ENCODE peak calls at places on chromosome 1, in eight cellular contexts. K, S, P, M, U, Z, B and O are unnamed samples.

GRCh38 chr1:91596474-91596873 is 95.8 kb downstream of the CDC7 start:
- DNase-seq in P (no peak), K (peak), Z (no peak), U (no peak), M (no peak), B (no peak), S (no peak), O (no peak)

GRCh38 chr1:53449693-53450092 is 9.5 kb upstream of the DMRTB1 start:
- DNase-seq in M (no peak), U (no peak), K (no peak), Z (no peak), B (no peak), P (no peak), S (no peak), O (no peak)

GRCh38 chr1:162663086-162663485 is 30.8 kb downstream of the DDR2 start:
- DNase-seq in Z (no peak), M (no peak), K (peak), P (no peak), S (no peak), U (no peak), B (no peak), O (no peak)

GRCh38 chr1:236063919-236064673 is 794 bp downstream of the NID1 start:
- DNase-seq in S (peak), U (peak), B (peak), Z (peak), P (peak), M (peak), K (no peak), O (no peak)

GRCh38 chr1:160070243-160071163 is 543 bp upstream of the KCNJ10 start:
- DNase-seq in M (peak), B (peak), S (peak), U (peak), P (peak), Z (no peak), K (peak), O (no peak)

GRCh38 chr1:46171351-46171750 is 3.5 kb upstream of the TSPAN1 start:
- DNase-seq in M (no peak), K (no peak), P (peak), S (no peak), U (no peak), Z (no peak), B (peak), O (no peak)

GRCh38 chr1:203038217-203038741 is 12.0 kb downstream of the PPFIA4 start:
- DNase-seq in U (no peak), M (peak), B (peak), P (peak), S (no peak), Z (no peak), K (peak), O (peak)

GRCh38 chr1:18960409-18960808 is 3.9 kb upstream of the IFFO2 start:
- DNase-seq in K (no peak), Z (no peak), P (peak), B (no peak), S (no peak), U (peak), M (no peak), O (no peak)

GRCh38 chr1:26761217-26761616 is 26.5 kb upstream of the PIGV start:
- DNase-seq in K (no peak), S (no peak), U (no peak), P (no peak), M (no peak), Z (no peak), B (no peak), O (no peak)

GRCh38 chr1:91545506-91546300 is 45.1 kb downstream of the CDC7 start:
- DNase-seq in Z (no peak), S (no peak), U (no peak), K (no peak), B (no peak), P (no peak), M (no peak), O (no peak)

GRCh38 chr1:186536272-186536905 is 75.5 kb upstream of the PDC start:
- DNase-seq in P (no peak), Z (no peak), S (no peak), K (peak), M (no peak), U (no peak), B (no peak), O (no peak)

GRCh38 chr1:1092890-1093609 is 18.9 kb upstream of the RNF223 start:
- DNase-seq in P (peak), K (no peak), Z (no peak), U (peak), M (peak), B (no peak), S (no peak), O (no peak)

GRCh38 chr1:80536464-80536863 is 1264.3 kb upstream of the ADGRL2 start:
- DNase-seq in U (no peak), Z (no peak), P (no peak), K (no peak), M (no peak), S (no peak), B (no peak), O (no peak)

DNA sequence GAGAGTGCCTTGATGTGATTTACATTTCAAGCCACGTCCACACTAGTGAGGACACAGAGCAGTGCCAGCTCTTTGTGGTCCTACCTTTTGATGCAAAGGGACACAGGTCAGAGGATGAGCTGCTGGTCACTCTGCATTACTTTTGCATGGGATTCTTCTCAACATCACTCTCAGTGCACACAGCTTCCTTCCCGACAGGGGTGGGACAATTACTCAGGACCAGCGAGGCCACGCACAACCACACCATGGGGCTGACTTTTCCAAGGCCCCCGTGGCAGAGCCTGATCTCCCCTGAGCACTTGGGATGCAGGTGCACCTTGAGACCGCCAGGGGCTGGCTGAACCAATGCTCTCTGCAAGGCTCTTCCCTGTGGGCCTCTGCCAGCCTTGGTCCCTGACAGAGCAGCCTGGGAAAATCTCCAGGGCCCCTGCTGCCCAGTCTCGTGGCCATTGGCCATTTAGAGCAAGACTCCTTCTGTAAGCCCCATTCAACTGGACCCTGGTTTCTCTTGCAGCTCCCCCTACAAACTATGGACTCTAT is 13.2 kb upstream of the PRAMEF12 start:
- DNase-seq in S (no peak), B (no peak), M (no peak), Z (no peak), U (no peak), P (no peak), K (no peak), O (no peak)
- TF ChIP-seq CTCF in S (no peak), B (no peak), M (no peak), Z (no peak), U (no peak), P (no peak), K (no peak), O (no peak)

DNA sequence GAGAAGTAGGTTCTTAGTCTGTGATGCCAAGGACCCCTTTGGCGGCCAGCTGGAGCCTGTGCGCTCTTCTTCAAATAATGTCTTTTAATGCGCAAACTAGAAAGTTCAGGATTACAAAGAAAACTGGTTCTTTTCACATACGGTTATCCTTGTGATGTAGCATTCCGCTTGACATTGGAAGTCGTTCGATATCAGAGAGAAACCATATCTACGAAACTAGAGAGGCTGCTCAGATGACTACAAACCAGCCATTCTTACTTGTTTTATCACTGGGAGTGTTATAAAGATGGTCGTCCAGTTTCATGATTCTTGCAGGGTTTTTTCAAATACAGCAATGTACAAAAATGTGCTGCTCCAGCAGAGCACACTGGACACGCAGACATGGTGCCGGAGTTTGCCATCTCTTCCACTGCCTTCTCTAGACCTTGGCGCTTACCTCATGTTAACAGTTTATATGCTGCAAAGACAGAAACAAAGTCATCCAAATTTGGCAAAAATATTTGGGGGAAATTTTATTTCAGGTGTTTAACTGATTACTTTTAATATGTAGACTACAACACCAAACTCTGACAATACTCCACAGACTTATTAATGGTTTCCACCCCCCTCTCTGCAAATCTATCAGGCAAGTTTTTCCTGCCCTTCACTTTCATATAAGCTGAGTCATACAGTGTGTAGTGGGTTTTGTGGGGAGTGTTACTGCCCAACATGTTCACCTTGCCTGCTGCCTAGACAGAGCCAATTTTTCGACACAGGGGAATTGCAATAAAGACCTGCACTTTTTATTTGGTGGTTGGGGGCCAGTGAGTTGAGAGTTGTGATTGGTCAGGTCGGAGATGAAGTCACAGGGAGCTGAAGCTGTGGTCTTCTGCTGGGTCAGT is 119.9 kb downstream of the PPIAL4G start:
- DNase-seq in K (peak), P (no peak), Z (no peak), U (no peak), B (no peak), S (no peak), M (no peak), O (no peak)
- H3K4me3 ChIP-seq in K (no peak), P (no peak), Z (no peak), U (no peak), B (peak), S (no peak), M (peak), O (no peak)

GRCh38 chr1:225655509-225656258 is 2.8 kb upstream of the ENAH start:
- DNase-seq in B (peak), U (no peak), M (peak), P (no peak), S (no peak), Z (peak), K (peak), O (peak)
- TF ChIP-seq CTCF in B (no peak), U (peak), M (no peak), P (no peak), S (no peak), Z (no peak), K (no peak), O (no peak)

DNA sequence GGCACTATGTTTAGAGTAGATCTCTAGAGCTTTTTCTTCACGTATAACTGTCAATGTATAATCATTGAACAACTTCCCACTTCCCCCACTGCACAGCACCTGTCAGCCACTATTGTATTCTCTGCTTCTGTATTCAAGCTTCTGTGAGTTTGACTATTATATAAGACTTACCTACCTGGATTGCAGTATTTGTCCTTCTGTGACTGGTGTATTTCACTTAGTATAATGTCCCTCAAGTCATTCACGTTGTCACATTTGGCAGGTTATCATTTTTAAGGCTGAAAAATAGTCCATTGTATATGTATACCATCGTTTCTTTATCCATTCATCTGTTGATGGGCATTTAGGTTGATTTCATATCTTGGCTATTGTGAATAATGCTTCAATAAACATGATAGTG is 969.5 kb upstream of the B3GALT2 start:
- DNase-seq in Z (no peak), M (no peak), K (no peak), B (no peak), S (no peak), U (no peak), P (no peak), O (no peak)
- H3K4me3 ChIP-seq in Z (no peak), M (no peak), K (no peak), B (no peak), S (no peak), U (no peak), P (no peak), O (no peak)

GRCh38 chr1:179872558-179872957 is 5.0 kb downstream of the TOR1AIP2 start:
- DNase-seq in Z (no peak), P (no peak), U (no peak), B (no peak), S (no peak), K (no peak), M (no peak), O (no peak)

GRCh38 chr1:179877586-179878265 is at the start of gene TOR1AIP2:
- DNase-seq in S (peak), Z (peak), M (peak), U (peak), P (peak), B (peak), K (peak), O (no peak)

GRCh38 chr1:179873366-179873978 is 4.1 kb downstream of the TOR1AIP2 start:
- DNase-seq in P (no peak), U (no peak), M (no peak), B (no peak), Z (no peak), K (no peak), S (no peak), O (no peak)

GRCh38 chr1:179876289-179876715 is 1.3 kb downstream of the TOR1AIP2 start:
- DNase-seq in M (peak), P (no peak), U (no peak), S (no peak), K (peak), B (no peak), Z (no peak), O (no peak)

GRCh38 chr1:179875606-179876288 is 1.9 kb downstream of the TOR1AIP2 start:
- DNase-seq in B (no peak), P (no peak), U (no peak), S (no peak), M (no peak), Z (no peak), K (no peak), O (no peak)
- TF ChIP-seq CTCF in B (no peak), P (no peak), U (no peak), S (no peak), M (no peak), Z (no peak), K (no peak), O (no peak)

GRCh38 chr1:145906954-145907755 is 2.7 kb downstream of the ITGA10 start:
- DNase-seq in U (no peak), M (no peak), P (no peak), Z (no peak), K (no peak), S (no peak), B (no peak), O (no peak)

GRCh38 chr1:145912128-145912641 is 2.3 kb upstream of the ITGA10 start:
- DNase-seq in S (no peak), K (no peak), M (no peak), U (no peak), P (no peak), Z (no peak), B (no peak), O (no peak)

GRCh38 chr1:145908653-145909052 is 1.2 kb downstream of the ITGA10 start:
- DNase-seq in B (no peak), Z (no peak), U (no peak), P (no peak), S (no peak), K (no peak), M (no peak), O (no peak)
- H3K4me3 ChIP-seq in B (no peak), Z (no peak), U (no peak), P (no peak), S (no peak), K (no peak), M (no peak), O (no peak)

DNA sequence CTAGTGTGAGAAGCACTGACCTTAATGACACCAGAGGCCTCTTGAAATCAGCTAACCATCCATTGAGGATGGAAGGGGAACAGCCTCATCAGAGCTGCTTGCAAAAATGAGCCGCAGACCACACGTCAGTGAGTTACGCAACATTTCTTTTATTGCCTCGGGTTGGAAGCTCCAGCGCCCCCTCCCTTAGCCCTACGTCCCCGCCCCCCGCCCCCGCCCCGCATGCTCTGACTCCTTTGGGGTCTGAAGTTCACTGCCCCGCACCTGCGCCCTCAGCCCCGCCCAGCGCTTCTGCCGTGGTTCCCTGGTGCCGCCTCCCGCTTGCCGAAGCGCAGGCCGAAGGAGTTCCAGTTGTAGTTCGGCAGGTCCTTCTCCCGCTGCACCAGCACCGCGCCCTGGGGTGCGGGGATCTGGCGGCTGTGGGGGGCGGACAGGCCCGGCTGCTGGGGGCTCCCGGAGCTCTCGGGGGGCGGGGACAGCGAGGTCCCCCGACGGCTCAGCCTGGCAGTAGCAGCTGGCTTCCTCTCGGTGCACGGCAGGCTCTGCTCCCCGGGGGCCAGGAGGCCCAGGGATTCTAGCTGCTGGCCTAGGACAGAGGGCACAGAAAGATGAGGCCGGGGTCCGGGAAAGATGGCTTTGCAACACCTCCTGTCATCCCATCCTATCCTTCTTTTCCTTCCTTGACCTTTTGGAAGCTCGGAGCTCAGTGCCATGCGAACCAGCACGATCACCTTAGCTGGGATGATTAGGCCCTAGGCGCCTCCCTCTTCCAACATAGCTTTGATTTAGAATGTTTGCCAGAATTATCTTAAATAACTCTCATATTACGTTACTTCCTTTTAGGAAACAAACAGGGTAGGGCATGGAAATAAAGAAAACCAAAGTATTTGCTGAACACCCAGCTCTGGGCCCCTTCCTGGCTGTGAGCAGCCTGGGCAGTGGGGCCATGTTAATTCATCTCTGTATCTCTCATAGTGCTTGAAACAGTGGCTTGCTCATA is 5.8 kb downstream of the KISS1 start:
- DNase-seq in K (peak), P (peak), U (peak), S (peak), Z (peak), M (peak), B (no peak), O (no peak)
- TF ChIP-seq CTCF in K (no peak), P (no peak), U (no peak), S (no peak), Z (no peak), M (no peak), B (no peak), O (no peak)